ENCODE peak calls at places on chromosomes 2 and 18, in seven cellular contexts. P is tibial artery, B is aorta, A is Peyer's patch, Z is esophagus squamous epithelium, T is cardiac fibroblast, Q is BJ. K is an unnamed sample.

GRCh38 chr2:10944799-10945198 is 33.1 kb downstream of the KCNF1 start:
- DNase-seq in P (no peak), B (no peak), A (no peak), Z (no peak), T (no peak), Q (no peak), K (no peak)

GRCh38 chr18:34977787-34978532 is 63.3 kb upstream of the MAPRE2 start:
- DNase-seq in P (peak), B (peak), A (peak), Z (peak), T (no peak), Q (no peak), K (no peak)

GRCh38 chr2:193527146-193527545 is 1332.4 kb upstream of the TMEFF2 start:
- DNase-seq in P (no peak), B (no peak), A (no peak), Z (no peak), T (peak), Q (no peak), K (no peak)

GRCh38 chr2:100008960-100009359 is 133.4 kb downstream of the AFF3 start:
- DNase-seq in P (no peak), B (no peak), A (no peak), Z (no peak), T (peak), Q (peak), K (peak)

GRCh38 chr2:173831312-173832229 is 133.6 kb downstream of the SP3 start:
- DNase-seq in P (peak), B (peak), A (no peak), Z (no peak), T (peak), Q (no peak), K (peak)

GRCh38 chr2:167732251-167732788 is 515.1 kb downstream of the STK39 start:
- DNase-seq in P (no peak), B (no peak), A (no peak), Z (no peak), T (no peak), Q (no peak), K (no peak)

GRCh38 chr2:4091013-4091412 is 387.6 kb downstream of the DCDC2C start:
- DNase-seq in P (no peak), B (no peak), A (no peak), Z (no peak), T (no peak), Q (no peak), K (no peak)

GRCh38 chr2:218081695-218082094 is 12.6 kb downstream of the RUFY4 start:
- DNase-seq in P (no peak), B (no peak), A (peak), Z (no peak), T (peak), Q (peak), K (peak)

GRCh38 chr2:229195346-229195947 is 75.6 kb downstream of the PID1 start:
- DNase-seq in P (no peak), B (no peak), A (no peak), Z (no peak), T (no peak), Q (no peak), K (no peak)

GRCh38 chr2:154293864-154294263 is 404.6 kb upstream of the KCNJ3 start:
- DNase-seq in P (no peak), B (no peak), A (no peak), Z (no peak), T (no peak), Q (no peak), K (no peak)

GRCh38 chr2:42859801-42860200 is 67.4 kb upstream of the HAAO start:
- DNase-seq in P (no peak), B (no peak), A (no peak), Z (no peak), T (peak), Q (no peak), K (peak)

GRCh38 chr2:164479460-164479859 is 141.8 kb downstream of the GRB14 start:
- DNase-seq in P (no peak), B (no peak), A (no peak), Z (no peak), T (peak), Q (no peak), K (peak)

GRCh38 chr2:187497858-187498463 is 49.9 kb upstream of the CALCRL start:
- DNase-seq in P (no peak), B (no peak), A (no peak), Z (no peak), T (peak), Q (no peak), K (peak)

GRCh38 chr2:236661064-236661761 is 91.6 kb downstream of the ACKR3 start:
- DNase-seq in P (peak), B (no peak), A (no peak), Z (no peak), T (peak), Q (no peak), K (peak)

GRCh38 chr2:69017080-69017479 is 4.1 kb downstream of the ANTXR1 start:
- DNase-seq in P (no peak), B (no peak), A (no peak), Z (no peak), T (peak), Q (no peak), K (peak)

GRCh38 chr18:48690494-48690893 is 151.7 kb downstream of the CTIF start:
- DNase-seq in P (no peak), B (peak), A (no peak), Z (no peak), T (no peak), Q (no peak), K (no peak)

GRCh38 chr18:76490701-76491171 is 4.3 kb downstream of the ZNF516 start:
- DNase-seq in P (no peak), B (peak), A (peak), Z (no peak), T (peak), Q (no peak), K (no peak)

GRCh38 chr2:55168221-55169154 is 63.6 kb downstream of the CLHC1 start:
- DNase-seq in P (peak), B (peak), A (peak), Z (no peak), T (peak), Q (peak), K (peak)

GRCh38 chr2:139495851-139496250 is 715.7 kb upstream of the NXPH2 start:
- DNase-seq in P (no peak), B (no peak), A (no peak), Z (no peak), T (no peak), Q (no peak), K (no peak)

GRCh38 chr2:144479138-144479537 is 40.8 kb downstream of the ZEB2 start:
- DNase-seq in P (no peak), B (no peak), A (no peak), Z (no peak), T (peak), Q (no peak), K (peak)

GRCh38 chr2:207139551-207139950 is 26.2 kb downstream of the KLF7 start:
- DNase-seq in P (no peak), B (no peak), A (no peak), Z (no peak), T (no peak), Q (no peak), K (no peak)

GRCh38 chr2:109256921-109257320 is 127.9 kb downstream of the SH3RF3 start:
- DNase-seq in P (peak), B (peak), A (no peak), Z (no peak), T (peak), Q (no peak), K (peak)

GRCh38 chr18:54957987-54958386 is 1.3 kb downstream of the CCDC68 start:
- DNase-seq in P (no peak), B (no peak), A (peak), Z (no peak), T (peak), Q (no peak), K (peak)

GRCh38 chr2:217789736-217790181 is 213.0 kb downstream of the TNS1 start:
- DNase-seq in P (no peak), B (no peak), A (no peak), Z (no peak), T (no peak), Q (no peak), K (no peak)

GRCh38 chr18:32851936-32852335 is 79.1 kb upstream of the KLHL14 start:
- DNase-seq in P (no peak), B (no peak), A (no peak), Z (no peak), T (no peak), Q (no peak), K (no peak)

GRCh38 chr2:199258291-199258690 is 199.4 kb downstream of the SATB2 start:
- DNase-seq in P (no peak), B (no peak), A (no peak), Z (no peak), T (peak), Q (no peak), K (peak)

GRCh38 chr2:140440815-140441214 is 1660.6 kb upstream of the NXPH2 start:
- DNase-seq in P (no peak), B (no peak), A (no peak), Z (no peak), T (no peak), Q (no peak), K (no peak)

GRCh38 chr2:11242545-11243174 is 87.4 kb downstream of the SLC66A3 start:
- DNase-seq in P (no peak), B (no peak), A (no peak), Z (no peak), T (no peak), Q (no peak), K (no peak)

GRCh38 chr2:121905201-121905600 is 149.8 kb downstream of the TSN start:
- DNase-seq in P (no peak), B (no peak), A (no peak), Z (no peak), T (no peak), Q (no peak), K (no peak)

GRCh38 chr18:59554796-59555195 is 142.4 kb downstream of the CCBE1 start:
- DNase-seq in P (no peak), B (no peak), A (no peak), Z (no peak), T (no peak), Q (no peak), K (no peak)
- H3K4me3 ChIP-seq in P (no peak), B (no peak), A (no peak), Z (no peak), T (no peak), Q (no peak), K (no peak)

GRCh38 chr2:63051795-63052333 is 1.2 kb downstream of the OTX1 start:
- DNase-seq in P (no peak), B (no peak), A (no peak), Z (no peak), T (no peak), Q (no peak), K (no peak)
- H3K4me3 ChIP-seq in P (no peak), B (no peak), A (no peak), Z (no peak), T (no peak), Q (no peak), K (no peak)

GRCh38 chr2:231371430-231372054 is 24.0 kb upstream of the B3GNT7 start:
- DNase-seq in P (no peak), B (no peak), A (no peak), Z (no peak), T (no peak), Q (no peak), K (no peak)

GRCh38 chr2:231370429-231370748 is 25.1 kb upstream of the B3GNT7 start:
- DNase-seq in P (no peak), B (no peak), A (no peak), Z (no peak), T (no peak), Q (no peak), K (no peak)

GRCh38 chr2:231370749-231371429 is 24.6 kb upstream of the B3GNT7 start:
- DNase-seq in P (no peak), B (no peak), A (no peak), Z (no peak), T (no peak), Q (no peak), K (no peak)

GRCh38 chr2:231372326-231372725 is 23.2 kb upstream of the B3GNT7 start:
- DNase-seq in P (no peak), B (no peak), A (no peak), Z (no peak), T (no peak), Q (no peak), K (no peak)

DNA sequence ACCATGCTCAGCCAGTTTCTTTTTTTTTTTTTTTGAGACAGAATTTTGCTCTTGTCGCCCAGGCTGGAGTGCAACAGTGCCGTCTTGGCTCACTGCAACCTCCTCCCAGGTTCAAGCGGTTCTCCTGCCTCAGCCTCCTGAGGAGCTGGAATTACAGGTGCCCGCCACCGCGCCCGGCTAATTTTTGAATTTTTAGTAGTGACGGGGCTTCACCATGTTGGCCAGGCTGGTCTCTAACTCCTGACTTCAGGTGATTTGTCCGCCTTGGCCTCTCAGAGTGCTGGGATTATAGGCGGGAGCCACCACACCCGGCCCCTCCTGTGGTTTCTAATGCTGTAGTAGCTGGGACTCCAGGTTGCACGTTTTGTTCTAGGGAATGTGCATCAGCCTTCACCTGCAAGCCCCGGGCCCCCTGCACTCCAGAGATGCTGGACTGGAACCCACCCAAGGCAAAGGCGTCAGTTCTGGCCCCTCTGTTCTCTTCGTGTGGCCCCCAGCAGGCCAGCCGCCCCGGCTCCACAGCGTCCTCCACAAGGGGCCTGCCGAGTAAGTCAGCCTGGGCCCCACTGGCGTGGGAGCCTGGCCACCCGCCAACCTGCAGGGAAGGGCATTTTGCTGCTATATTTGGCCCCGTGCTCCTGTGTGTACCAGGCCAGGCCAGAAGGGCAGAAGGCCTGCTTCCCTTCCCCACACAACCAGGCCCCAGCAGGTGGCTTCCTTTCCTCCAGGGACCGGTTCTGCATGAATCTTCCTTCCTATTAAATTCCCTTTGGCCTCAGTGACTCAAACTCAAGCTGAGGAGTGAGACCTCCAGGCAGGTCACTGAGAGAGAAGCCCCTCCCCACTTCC is 25.7 kb upstream of the B3GNT7 start:
- DNase-seq in P (no peak), B (no peak), A (no peak), Z (no peak), T (no peak), Q (no peak), K (no peak)
- H3K4me3 ChIP-seq in P (no peak), B (no peak), A (no peak), Z (no peak), T (no peak), Q (no peak), K (no peak)

DNA sequence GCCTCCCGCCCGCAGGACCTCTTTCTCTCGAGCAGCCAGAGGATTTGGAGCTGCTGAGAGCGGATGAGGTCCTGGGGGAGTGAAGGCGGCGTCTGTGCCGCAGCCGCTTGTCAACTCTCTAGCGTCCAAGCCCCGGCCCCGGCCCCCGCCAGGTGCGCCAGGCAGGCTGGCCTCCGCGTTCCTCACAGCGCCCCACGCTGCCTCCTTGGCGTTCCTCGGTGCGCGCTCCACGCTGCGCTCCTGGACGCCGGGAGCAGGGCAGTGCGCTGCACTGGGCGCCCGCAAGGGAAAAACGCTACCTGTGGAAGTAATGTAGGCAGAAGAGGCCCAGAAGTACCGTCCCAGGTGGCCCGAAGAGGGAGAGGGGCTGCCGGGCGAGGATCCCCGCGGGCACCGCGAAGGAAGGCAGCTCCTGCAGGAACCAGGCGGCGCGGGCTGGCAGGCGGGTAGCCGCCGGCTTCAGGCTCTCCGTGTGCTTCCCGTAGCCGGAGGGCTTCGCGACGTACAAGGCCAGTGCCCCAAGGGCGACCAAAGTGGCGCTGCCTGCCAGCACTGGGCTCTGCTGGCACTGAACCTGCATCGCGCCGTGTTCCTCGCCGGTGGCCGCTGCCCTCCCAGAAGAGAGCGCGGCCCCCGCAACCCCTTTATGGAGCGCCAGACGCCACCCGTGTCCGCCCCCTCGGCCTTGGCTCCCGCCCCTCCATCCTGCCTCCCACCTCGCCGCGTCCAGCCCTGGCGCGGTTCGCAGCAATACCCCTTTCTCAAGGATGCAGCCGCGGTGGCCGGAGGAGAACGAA is at the start of gene SRD5A2:
- DNase-seq in P (no peak), B (no peak), A (no peak), Z (no peak), T (no peak), Q (no peak), K (no peak)
- H3K4me3 ChIP-seq in P (no peak), B (no peak), A (no peak), Z (no peak), T (no peak), Q (no peak), K (no peak)

DNA sequence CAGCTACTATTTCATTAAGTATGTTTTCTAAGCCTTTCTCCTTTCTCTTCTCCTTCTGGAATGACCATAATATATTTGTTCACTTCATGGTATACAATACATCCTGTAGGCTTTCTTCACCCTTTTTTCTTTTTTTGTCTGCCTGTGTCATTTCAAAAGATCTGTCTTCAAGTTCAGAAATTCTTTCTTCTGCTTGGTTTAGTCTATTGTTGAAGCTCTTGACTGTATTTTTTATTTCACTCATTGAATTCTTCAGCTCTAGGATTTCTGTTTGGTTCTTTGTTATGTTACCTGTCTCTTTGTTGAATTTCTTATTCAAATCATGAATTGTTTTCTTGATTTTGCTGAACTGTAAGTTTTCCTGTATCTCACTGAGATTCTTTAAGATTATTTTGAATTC is 109.9 kb downstream of the TMEM131 start:
- DNase-seq in P (no peak), B (no peak), A (no peak), Z (no peak), T (no peak), Q (no peak), K (no peak)
- H3K4me3 ChIP-seq in P (no peak), B (no peak), A (no peak), Z (no peak), T (no peak), Q (no peak), K (no peak)

DNA sequence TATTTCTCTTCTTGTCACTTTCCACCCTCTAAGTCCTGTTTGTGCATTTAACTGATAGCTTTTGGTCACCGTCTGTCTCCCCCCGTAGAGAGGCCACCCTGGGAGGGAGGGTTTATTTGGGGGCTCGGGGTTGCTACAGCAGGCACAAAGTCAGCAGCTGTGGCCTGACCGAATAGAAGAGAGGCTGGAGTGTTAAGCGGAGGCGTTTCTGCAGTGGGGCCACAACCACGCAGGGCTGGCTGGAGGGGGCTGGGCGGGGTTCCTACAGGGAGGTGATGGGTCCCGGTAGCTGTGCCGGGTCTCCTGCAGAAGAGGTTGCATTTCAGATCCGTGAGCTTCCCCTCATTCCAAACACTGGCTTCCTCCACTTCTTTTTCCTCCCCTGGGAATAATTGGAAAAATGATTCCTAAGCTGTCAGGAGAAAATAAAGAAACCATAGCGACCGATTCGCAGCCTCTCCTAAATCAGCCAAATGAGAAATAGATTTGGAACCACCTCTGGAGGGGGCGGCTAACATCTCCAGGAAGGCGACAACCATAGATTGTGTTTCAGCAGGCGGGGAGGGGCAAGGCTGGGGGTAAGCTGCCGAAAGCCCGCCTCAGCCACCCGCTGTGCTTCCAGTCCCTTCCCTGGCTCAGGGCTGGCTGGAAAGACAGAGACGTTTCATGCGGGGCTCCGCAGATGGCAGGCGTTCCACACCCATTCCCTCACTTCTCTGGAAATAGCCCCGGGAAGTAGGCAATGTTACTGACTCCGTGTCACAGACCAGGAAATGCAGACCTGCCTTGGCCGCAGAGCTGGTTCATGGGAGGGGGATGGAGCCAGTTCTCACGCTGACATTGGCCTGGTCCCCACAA is 85.6 kb upstream of the TAF1B start:
- DNase-seq in P (peak), B (peak), A (no peak), Z (no peak), T (no peak), Q (no peak), K (peak)
- H3K4me3 ChIP-seq in P (peak), B (peak), A (peak), Z (peak), T (peak), Q (peak), K (peak)

GRCh38 chr18:61719676-61720075 is 173.1 kb downstream of the RNF152 start:
- DNase-seq in P (no peak), B (no peak), A (no peak), Z (no peak), T (peak), Q (no peak), K (no peak)

GRCh38 chr18:61718944-61719343 is 173.9 kb downstream of the RNF152 start:
- DNase-seq in P (no peak), B (no peak), A (no peak), Z (no peak), T (no peak), Q (no peak), K (no peak)

GRCh38 chr18:61720496-61720895 is 172.3 kb downstream of the RNF152 start:
- DNase-seq in P (no peak), B (no peak), A (no peak), Z (no peak), T (no peak), Q (no peak), K (no peak)

GRCh38 chr18:61724532-61724931 is 168.3 kb downstream of the RNF152 start:
- DNase-seq in P (no peak), B (no peak), A (no peak), Z (no peak), T (no peak), Q (no peak), K (no peak)

GRCh38 chr18:61722247-61722646 is 170.6 kb downstream of the RNF152 start:
- DNase-seq in P (no peak), B (no peak), A (no peak), Z (no peak), T (no peak), Q (no peak), K (no peak)
- H3K4me3 ChIP-seq in P (no peak), B (no peak), A (no peak), Z (no peak), T (no peak), Q (no peak), K (no peak)